ENCODE peak calls at places on chromosomes 6 and 20, in eight cellular contexts. Q is memory B cell; C is RWPE1; Z is psoas muscle; G is head of caudate nucleus; E is stimulated activated CD4-positive, alpha-beta T cell treated with anti-CD3 and anti-CD28 coated beads, Interleukin-12 subunit alpha, Interleukin-12 subunit beta, amount 100 ng/mL, for 24 hours; U is retina; P is breast epithelium. A is an unnamed sample.
A peak's percentile ranks its signal among the peaks of the same experiment; 100 is the strongest.

GRCh38 chr20:63754008-63754407 is 14.4 kb downstream of the SLC2A4RG start:
- DNase-seq in U (no peak), G (no peak), E (no peak), C (no peak), P (no peak), Z (no peak), Q (no peak), A (no peak)

GRCh38 chr6:169326067-169326799 is 72.6 kb upstream of the THBS2 start:
- DNase-seq in C (no peak), U (no peak), Z (no peak), Q (no peak), P (no peak), E (no peak), G (peak; percentile 78), A (no peak)

GRCh38 chr6:30743099-30744053 is 889 bp upstream of the FLOT1 start:
- DNase-seq in E (no peak), Z (peak; percentile 41), U (peak; percentile 51), P (peak; percentile 44), G (peak; percentile 13), C (no peak), Q (no peak), A (peak; percentile 51)

GRCh38 chr6:167661456-167662103 is 165.1 kb upstream of the AFDN start:
- DNase-seq in Q (no peak), U (no peak), C (no peak), P (no peak), Z (no peak), G (no peak), E (no peak), A (no peak)

GRCh38 chr6:157912326-157912725 is 69.3 kb upstream of the SYNJ2 start:
- DNase-seq in P (no peak), Z (no peak), C (no peak), U (no peak), Q (no peak), G (peak; percentile 65), E (no peak), A (no peak)

GRCh38 chr6:90294989-90295853 is 1.4 kb downstream of the BACH2 start:
- DNase-seq in E (peak; percentile 61), P (peak; percentile 41), U (peak; percentile 86), G (peak; percentile 78), Q (peak; percentile 72), C (peak; percentile 28), Z (peak; percentile 46), A (peak; percentile 60)

GRCh38 chr6:112086744-112087135 is 542 bp downstream of the TUBE1 start:
- DNase-seq in E (no peak), Q (no peak), C (peak; percentile 72), U (no peak), P (no peak), Z (no peak), G (no peak), A (no peak)

GRCh38 chr20:6014957-6015356 is 38.9 kb downstream of the LRRN4 start:
- DNase-seq in P (no peak), Z (no peak), Q (no peak), U (no peak), C (no peak), E (no peak), G (no peak), A (no peak)

GRCh38 chr6:11094411-11094851 is 797 bp downstream of the SMIM13 start:
- DNase-seq in U (peak; percentile 78), E (peak; percentile 15), G (peak; percentile 37), C (peak; percentile 54), P (peak; percentile 20), Q (no peak), Z (peak; percentile 35), A (peak; percentile 58)

GRCh38 chr20:60055740-60056139 is 97.5 kb downstream of the CDH26 start:
- DNase-seq in P (no peak), E (no peak), G (peak; percentile 43), Z (peak; percentile 51), Q (no peak), U (no peak), C (peak; percentile 73), A (peak; percentile 85)

GRCh38 chr6:36340671-36341454 is 4.2 kb upstream of the BNIP5 start:
- DNase-seq in Z (peak; percentile 80), C (peak; percentile 66), G (peak; percentile 85), U (peak; percentile 90), Q (peak; percentile 79), P (peak; percentile 46), E (peak; percentile 44), A (peak; percentile 86)

GRCh38 chr6:5782783-5783567 is 223.8 kb downstream of the NRN1 start:
- DNase-seq in E (no peak), C (no peak), P (no peak), Z (peak; percentile 62), Q (no peak), U (no peak), G (peak; percentile 18), A (no peak)

GRCh38 chr6:27777126-27777525 is 135.1 kb downstream of the OR2B2 start:
- DNase-seq in Z (no peak), C (no peak), G (no peak), U (no peak), Q (no peak), P (no peak), E (no peak), A (no peak)

GRCh38 chr6:100433726-100434435 is 30.8 kb downstream of the SIM1 start:
- DNase-seq in Q (no peak), U (no peak), G (no peak), Z (no peak), P (no peak), C (no peak), E (no peak), A (no peak)

GRCh38 chr6:13767121-13767794 is 47.1 kb downstream of the MCUR1 start:
- DNase-seq in Q (no peak), G (peak; percentile 44), Z (peak; percentile 34), P (no peak), E (no peak), C (no peak), U (no peak), A (no peak)

GRCh38 chr20:15702161-15702560 is 871.1 kb downstream of the KIF16B start:
- DNase-seq in Q (no peak), E (no peak), C (no peak), P (no peak), Z (no peak), G (no peak), U (no peak), A (no peak)

GRCh38 chr6:12062605-12063004 is 50.5 kb downstream of the HIVEP1 start:
- DNase-seq in Z (no peak), E (no peak), G (no peak), Q (no peak), C (no peak), P (no peak), U (no peak), A (no peak)

GRCh38 chr20:41531876-41532275 is 86.3 kb downstream of the CHD6 start:
- DNase-seq in Q (no peak), G (no peak), P (no peak), U (no peak), C (no peak), Z (no peak), E (no peak), A (no peak)

GRCh38 chr6:26299286-26300042 is 65.5 kb upstream of the BTN3A2 start:
- DNase-seq in P (no peak), U (no peak), Z (no peak), C (no peak), Q (no peak), G (no peak), E (no peak), A (no peak)

GRCh38 chr6:154302111-154302752 is 54.4 kb downstream of the IPCEF1 start:
- DNase-seq in Z (no peak), P (no peak), G (no peak), U (no peak), C (no peak), Q (no peak), E (no peak), A (no peak)

GRCh38 chr20:1274485-1275313 is 8.6 kb downstream of the SNPH start:
- DNase-seq in P (no peak), U (peak; percentile 54), G (no peak), C (no peak), Q (peak; percentile 7), E (no peak), Z (no peak), A (no peak)

GRCh38 chr6:40313582-40313981 is 273.6 kb downstream of the LRFN2 start:
- DNase-seq in G (no peak), U (no peak), Q (no peak), Z (no peak), P (no peak), C (no peak), E (no peak), A (no peak)

GRCh38 chr6:10505529-10505928 is 15.6 kb upstream of the GCNT2 start:
- DNase-seq in U (no peak), Q (no peak), P (no peak), E (no peak), Z (no peak), C (no peak), G (no peak), A (no peak)

GRCh38 chr20:910840-911770 is 5.0 kb downstream of the ANGPT4 start:
- DNase-seq in G (no peak), C (no peak), U (no peak), E (no peak), Q (no peak), P (no peak), Z (peak; percentile 39), A (no peak)

GRCh38 chr6:40852667-40853383 is 186.2 kb downstream of the UNC5CL start:
- DNase-seq in U (no peak), Z (no peak), C (no peak), E (no peak), P (no peak), Q (no peak), G (no peak), A (no peak)